ENCODE peak calls at places on chromosomes 12 and 14, in nine cellular contexts. One of them, this sample, is unnamed.

GRCh38 chr12:19125325-19125724 is 4.2 kb upstream of the PLEKHA5 start:
- DNase-seq in GM19239: no peak
- DNase-seq in glutamatergic neuron: no peak
- DNase-seq in H9: no peak
- DNase-seq in fibroblast of lung: peak; percentile 63
- DNase-seq in tibial artery: no peak
- DNase-seq in activated naive CD8-positive, alpha-beta T cell treated with anti-CD3 and anti-CD28 coated beads, Interleukin-2, amount 10 ng/mL, durations not matched to agents 7 days and 5 days: no peak
- DNase-seq in GM23338: no peak
- DNase-seq in hippocampal formation: no peak
- DNase-seq in this sample: no peak

GRCh38 chr14:100645200-100645985 is 58.2 kb upstream of the BEGAIN start:
- DNase-seq in hippocampal formation: no peak
- DNase-seq in activated naive CD8-positive, alpha-beta T cell treated with anti-CD3 and anti-CD28 coated beads, Interleukin-2, amount 10 ng/mL, durations not matched to agents 7 days and 5 days: peak; percentile 80
- DNase-seq in tibial artery: peak; percentile 75
- DNase-seq in fibroblast of lung: peak; percentile 78
- DNase-seq in GM23338: peak; percentile 97
- DNase-seq in GM19239: peak; percentile 71
- DNase-seq in H9: peak; percentile 92
- DNase-seq in glutamatergic neuron: peak; percentile 94
- DNase-seq in this sample: peak; percentile 47

GRCh38 chr12:46160081-46160980 is 108.5 kb downstream of the SLC38A1 start:
- DNase-seq in activated naive CD8-positive, alpha-beta T cell treated with anti-CD3 and anti-CD28 coated beads, Interleukin-2, amount 10 ng/mL, durations not matched to agents 7 days and 5 days: no peak
- DNase-seq in GM19239: no peak
- DNase-seq in H9: no peak
- DNase-seq in GM23338: no peak
- DNase-seq in hippocampal formation: no peak
- DNase-seq in glutamatergic neuron: no peak
- DNase-seq in fibroblast of lung: peak; percentile 93
- DNase-seq in tibial artery: peak; percentile 88
- DNase-seq in this sample: no peak

GRCh38 chr14:59959663-59960062 is 39.7 kb downstream of the LRRC9 start:
- DNase-seq in H9: no peak
- DNase-seq in activated naive CD8-positive, alpha-beta T cell treated with anti-CD3 and anti-CD28 coated beads, Interleukin-2, amount 10 ng/mL, durations not matched to agents 7 days and 5 days: no peak
- DNase-seq in glutamatergic neuron: no peak
- DNase-seq in fibroblast of lung: no peak
- DNase-seq in tibial artery: no peak
- DNase-seq in GM23338: no peak
- DNase-seq in GM19239: no peak
- DNase-seq in hippocampal formation: no peak
- DNase-seq in this sample: no peak

GRCh38 chr14:95097385-95097784 is 59.9 kb downstream of the DICER1 start:
- DNase-seq in glutamatergic neuron: no peak
- DNase-seq in tibial artery: no peak
- DNase-seq in hippocampal formation: no peak
- DNase-seq in GM23338: no peak
- DNase-seq in fibroblast of lung: peak; percentile 20
- DNase-seq in activated naive CD8-positive, alpha-beta T cell treated with anti-CD3 and anti-CD28 coated beads, Interleukin-2, amount 10 ng/mL, durations not matched to agents 7 days and 5 days: no peak
- DNase-seq in GM19239: no peak
- DNase-seq in H9: no peak
- DNase-seq in this sample: no peak

GRCh38 chr12:15862840-15863239 is 19.3 kb upstream of the STRAP start:
- DNase-seq in hippocampal formation: no peak
- DNase-seq in H9: no peak
- DNase-seq in activated naive CD8-positive, alpha-beta T cell treated with anti-CD3 and anti-CD28 coated beads, Interleukin-2, amount 10 ng/mL, durations not matched to agents 7 days and 5 days: no peak
- DNase-seq in fibroblast of lung: no peak
- DNase-seq in GM23338: no peak
- DNase-seq in GM19239: no peak
- DNase-seq in tibial artery: no peak
- DNase-seq in glutamatergic neuron: no peak
- DNase-seq in this sample: no peak

GRCh38 chr14:50795127-50795526 is 35.8 kb downstream of the NIN start:
- DNase-seq in tibial artery: no peak
- DNase-seq in glutamatergic neuron: no peak
- DNase-seq in GM23338: no peak
- DNase-seq in hippocampal formation: no peak
- DNase-seq in H9: no peak
- DNase-seq in activated naive CD8-positive, alpha-beta T cell treated with anti-CD3 and anti-CD28 coated beads, Interleukin-2, amount 10 ng/mL, durations not matched to agents 7 days and 5 days: no peak
- DNase-seq in fibroblast of lung: no peak
- DNase-seq in GM19239: no peak
- DNase-seq in this sample: no peak

GRCh38 chr12:98999569-98999968 is 354.5 kb downstream of the APAF1 start:
- DNase-seq in GM19239: no peak
- DNase-seq in GM23338: no peak
- DNase-seq in activated naive CD8-positive, alpha-beta T cell treated with anti-CD3 and anti-CD28 coated beads, Interleukin-2, amount 10 ng/mL, durations not matched to agents 7 days and 5 days: no peak
- DNase-seq in tibial artery: no peak
- DNase-seq in glutamatergic neuron: no peak
- DNase-seq in fibroblast of lung: no peak
- DNase-seq in hippocampal formation: no peak
- DNase-seq in H9: no peak
- DNase-seq in this sample: no peak

GRCh38 chr12:24488906-24489619 is 459.8 kb downstream of the BCAT1 start:
- DNase-seq in activated naive CD8-positive, alpha-beta T cell treated with anti-CD3 and anti-CD28 coated beads, Interleukin-2, amount 10 ng/mL, durations not matched to agents 7 days and 5 days: no peak
- DNase-seq in GM19239: no peak
- DNase-seq in GM23338: no peak
- DNase-seq in H9: no peak
- DNase-seq in hippocampal formation: no peak
- DNase-seq in tibial artery: no peak
- DNase-seq in fibroblast of lung: no peak
- DNase-seq in glutamatergic neuron: no peak
- DNase-seq in this sample: no peak

GRCh38 chr14:45177081-45177480 is 41.4 kb downstream of the FANCM start:
- DNase-seq in tibial artery: no peak
- DNase-seq in GM19239: no peak
- DNase-seq in glutamatergic neuron: no peak
- DNase-seq in hippocampal formation: no peak
- DNase-seq in fibroblast of lung: peak; percentile 72
- DNase-seq in GM23338: no peak
- DNase-seq in activated naive CD8-positive, alpha-beta T cell treated with anti-CD3 and anti-CD28 coated beads, Interleukin-2, amount 10 ng/mL, durations not matched to agents 7 days and 5 days: no peak
- DNase-seq in H9: no peak
- DNase-seq in this sample: no peak

GRCh38 chr12:124545508-124546418 is 21.6 kb downstream of the NCOR2 start:
- DNase-seq in activated naive CD8-positive, alpha-beta T cell treated with anti-CD3 and anti-CD28 coated beads, Interleukin-2, amount 10 ng/mL, durations not matched to agents 7 days and 5 days: peak; percentile 50
- DNase-seq in tibial artery: no peak
- DNase-seq in fibroblast of lung: peak; percentile 92
- DNase-seq in H9: no peak
- DNase-seq in hippocampal formation: no peak
- DNase-seq in GM19239: peak; percentile 82
- DNase-seq in glutamatergic neuron: no peak
- DNase-seq in GM23338: no peak
- DNase-seq in this sample: peak; percentile 73

GRCh38 chr14:25406818-25407217 is 356.9 kb upstream of the STXBP6 start:
- DNase-seq in H9: peak; percentile 56
- DNase-seq in hippocampal formation: no peak
- DNase-seq in glutamatergic neuron: peak; percentile 43
- DNase-seq in fibroblast of lung: peak; percentile 1
- DNase-seq in tibial artery: no peak
- DNase-seq in GM19239: no peak
- DNase-seq in activated naive CD8-positive, alpha-beta T cell treated with anti-CD3 and anti-CD28 coated beads, Interleukin-2, amount 10 ng/mL, durations not matched to agents 7 days and 5 days: no peak
- DNase-seq in GM23338: peak; percentile 90
- DNase-seq in this sample: peak; percentile 44

GRCh38 chr12:1474059-1474537 is 120.3 kb downstream of the FBXL14 start:
- DNase-seq in fibroblast of lung: peak; percentile 99
- DNase-seq in activated naive CD8-positive, alpha-beta T cell treated with anti-CD3 and anti-CD28 coated beads, Interleukin-2, amount 10 ng/mL, durations not matched to agents 7 days and 5 days: no peak
- DNase-seq in tibial artery: no peak
- DNase-seq in H9: no peak
- DNase-seq in GM23338: peak; percentile 27
- DNase-seq in glutamatergic neuron: no peak
- DNase-seq in GM19239: no peak
- DNase-seq in hippocampal formation: no peak
- DNase-seq in this sample: no peak

GRCh38 chr12:78442454-78442801 is 422.1 kb upstream of the SYT1 start:
- DNase-seq in GM23338: no peak
- DNase-seq in glutamatergic neuron: no peak
- DNase-seq in GM19239: no peak
- DNase-seq in tibial artery: no peak
- DNase-seq in fibroblast of lung: peak; percentile 64
- DNase-seq in hippocampal formation: no peak
- DNase-seq in activated naive CD8-positive, alpha-beta T cell treated with anti-CD3 and anti-CD28 coated beads, Interleukin-2, amount 10 ng/mL, durations not matched to agents 7 days and 5 days: no peak
- DNase-seq in H9: no peak
- DNase-seq in this sample: no peak

GRCh38 chr14:100864960-100865681 is 38.4 kb downstream of the RTL1 start:
- DNase-seq in GM23338: no peak
- DNase-seq in H9: no peak
- DNase-seq in fibroblast of lung: peak; percentile 67
- DNase-seq in tibial artery: peak; percentile 58
- DNase-seq in activated naive CD8-positive, alpha-beta T cell treated with anti-CD3 and anti-CD28 coated beads, Interleukin-2, amount 10 ng/mL, durations not matched to agents 7 days and 5 days: peak; percentile 11
- DNase-seq in glutamatergic neuron: no peak
- DNase-seq in GM19239: no peak
- DNase-seq in hippocampal formation: no peak
- DNase-seq in this sample: no peak

GRCh38 chr14:94423465-94424056 is 29.0 kb downstream of the SERPINA11 start:
- DNase-seq in activated naive CD8-positive, alpha-beta T cell treated with anti-CD3 and anti-CD28 coated beads, Interleukin-2, amount 10 ng/mL, durations not matched to agents 7 days and 5 days: peak; percentile 47
- DNase-seq in GM23338: peak; percentile 95
- DNase-seq in H9: peak; percentile 88
- DNase-seq in GM19239: peak; percentile 32
- DNase-seq in glutamatergic neuron: peak; percentile 74
- DNase-seq in hippocampal formation: peak; percentile 36
- DNase-seq in fibroblast of lung: peak; percentile 55
- DNase-seq in tibial artery: peak; percentile 73
- DNase-seq in this sample: peak; percentile 25

GRCh38 chr12:20588057-20588456 is 107.1 kb upstream of the SLCO1C1 start:
- DNase-seq in GM19239: no peak
- DNase-seq in tibial artery: no peak
- DNase-seq in glutamatergic neuron: peak; percentile 60
- DNase-seq in GM23338: no peak
- DNase-seq in fibroblast of lung: no peak
- DNase-seq in hippocampal formation: peak; percentile 88
- DNase-seq in H9: no peak
- DNase-seq in activated naive CD8-positive, alpha-beta T cell treated with anti-CD3 and anti-CD28 coated beads, Interleukin-2, amount 10 ng/mL, durations not matched to agents 7 days and 5 days: no peak
- DNase-seq in this sample: peak; percentile 15

This sample was measured in MM.1S.